ENCODE peak calls at places on chromosome 19, in nine cellular contexts. One of them, this sample, is unnamed.

GRCh38 chr19:18985257-18985656 is 44.2 kb upstream of the HOMER3 start:
- DNase-seq in activated T-helper 1 cell treated with anti-CD3 and anti-CD28 coated beads, Interleukin-2, amount 50 U/mL, for 16 hours: no peak
- DNase-seq in NCI-H748 treated with DMSO at 0.1 percent for 48 hours: no peak
- DNase-seq in fibroblast of pulmonary artery: peak
- DNase-seq in naive thymus-derived CD4-positive, alpha-beta T cell: no peak
- DNase-seq in activated CD8-positive, alpha-beta memory T cell treated with anti-CD3 and anti-CD28 coated beads for 1 hour: no peak
- DNase-seq in mammary epithelial cell: no peak
- DNase-seq in neural progenitor cell: peak
- DNase-seq in T-helper 17 cell: no peak
- DNase-seq in this sample: no peak

GRCh38 chr19:41646589-41647204 is 19.8 kb upstream of the CEACAM4 start:
- DNase-seq in activated T-helper 1 cell treated with anti-CD3 and anti-CD28 coated beads, Interleukin-2, amount 50 U/mL, for 16 hours: peak
- DNase-seq in NCI-H748 treated with DMSO at 0.1 percent for 48 hours: no peak
- DNase-seq in fibroblast of pulmonary artery: peak
- DNase-seq in naive thymus-derived CD4-positive, alpha-beta T cell: peak
- DNase-seq in activated CD8-positive, alpha-beta memory T cell treated with anti-CD3 and anti-CD28 coated beads for 1 hour: peak
- DNase-seq in mammary epithelial cell: no peak
- DNase-seq in neural progenitor cell: no peak
- DNase-seq in T-helper 17 cell: peak
- DNase-seq in this sample: no peak

GRCh38 chr19:22935151-22935550 is 67.8 kb downstream of the ZNF728 start:
- DNase-seq in activated T-helper 1 cell treated with anti-CD3 and anti-CD28 coated beads, Interleukin-2, amount 50 U/mL, for 16 hours: no peak
- DNase-seq in NCI-H748 treated with DMSO at 0.1 percent for 48 hours: no peak
- DNase-seq in fibroblast of pulmonary artery: no peak
- DNase-seq in naive thymus-derived CD4-positive, alpha-beta T cell: no peak
- DNase-seq in activated CD8-positive, alpha-beta memory T cell treated with anti-CD3 and anti-CD28 coated beads for 1 hour: no peak
- DNase-seq in mammary epithelial cell: peak
- DNase-seq in neural progenitor cell: no peak
- DNase-seq in T-helper 17 cell: no peak
- DNase-seq in this sample: no peak

GRCh38 chr19:5687360-5688198 is 2.5 kb upstream of the RPL36 start:
- DNase-seq in activated T-helper 1 cell treated with anti-CD3 and anti-CD28 coated beads, Interleukin-2, amount 50 U/mL, for 16 hours: no peak
- DNase-seq in NCI-H748 treated with DMSO at 0.1 percent for 48 hours: no peak
- DNase-seq in fibroblast of pulmonary artery: no peak
- DNase-seq in naive thymus-derived CD4-positive, alpha-beta T cell: no peak
- DNase-seq in activated CD8-positive, alpha-beta memory T cell treated with anti-CD3 and anti-CD28 coated beads for 1 hour: no peak
- DNase-seq in mammary epithelial cell: no peak
- DNase-seq in neural progenitor cell: no peak
- DNase-seq in T-helper 17 cell: no peak
- DNase-seq in this sample: no peak

GRCh38 chr19:39413903-39414608 is 1.6 kb downstream of the PLEKHG2 start:
- DNase-seq in activated T-helper 1 cell treated with anti-CD3 and anti-CD28 coated beads, Interleukin-2, amount 50 U/mL, for 16 hours: no peak
- DNase-seq in NCI-H748 treated with DMSO at 0.1 percent for 48 hours: no peak
- DNase-seq in fibroblast of pulmonary artery: no peak
- DNase-seq in naive thymus-derived CD4-positive, alpha-beta T cell: no peak
- DNase-seq in activated CD8-positive, alpha-beta memory T cell treated with anti-CD3 and anti-CD28 coated beads for 1 hour: no peak
- DNase-seq in mammary epithelial cell: no peak
- DNase-seq in neural progenitor cell: peak
- DNase-seq in T-helper 17 cell: no peak
- DNase-seq in this sample: no peak

GRCh38 chr19:48556163-48556562 is 4.2 kb downstream of the SULT2B1 start:
- DNase-seq in activated T-helper 1 cell treated with anti-CD3 and anti-CD28 coated beads, Interleukin-2, amount 50 U/mL, for 16 hours: no peak
- DNase-seq in NCI-H748 treated with DMSO at 0.1 percent for 48 hours: no peak
- DNase-seq in fibroblast of pulmonary artery: peak
- DNase-seq in naive thymus-derived CD4-positive, alpha-beta T cell: no peak
- DNase-seq in activated CD8-positive, alpha-beta memory T cell treated with anti-CD3 and anti-CD28 coated beads for 1 hour: no peak
- DNase-seq in mammary epithelial cell: peak
- DNase-seq in neural progenitor cell: peak
- DNase-seq in T-helper 17 cell: no peak
- DNase-seq in this sample: no peak

GRCh38 chr19:3343619-3344502 is 22.5 kb upstream of the NFIC start:
- DNase-seq in activated T-helper 1 cell treated with anti-CD3 and anti-CD28 coated beads, Interleukin-2, amount 50 U/mL, for 16 hours: no peak
- DNase-seq in NCI-H748 treated with DMSO at 0.1 percent for 48 hours: no peak
- DNase-seq in fibroblast of pulmonary artery: peak
- DNase-seq in naive thymus-derived CD4-positive, alpha-beta T cell: peak
- DNase-seq in activated CD8-positive, alpha-beta memory T cell treated with anti-CD3 and anti-CD28 coated beads for 1 hour: no peak
- DNase-seq in mammary epithelial cell: peak
- DNase-seq in neural progenitor cell: no peak
- DNase-seq in T-helper 17 cell: peak
- DNase-seq in this sample: peak

GRCh38 chr19:38786572-38787265 is 2.3 kb upstream of the LGALS7B start:
- DNase-seq in activated T-helper 1 cell treated with anti-CD3 and anti-CD28 coated beads, Interleukin-2, amount 50 U/mL, for 16 hours: no peak
- DNase-seq in NCI-H748 treated with DMSO at 0.1 percent for 48 hours: no peak
- DNase-seq in fibroblast of pulmonary artery: no peak
- DNase-seq in naive thymus-derived CD4-positive, alpha-beta T cell: no peak
- DNase-seq in activated CD8-positive, alpha-beta memory T cell treated with anti-CD3 and anti-CD28 coated beads for 1 hour: no peak
- DNase-seq in mammary epithelial cell: peak
- DNase-seq in neural progenitor cell: no peak
- DNase-seq in T-helper 17 cell: no peak
- DNase-seq in this sample: peak

GRCh38 chr19:30336290-30336689 is 35.9 kb upstream of the ZNF536 start:
- DNase-seq in activated T-helper 1 cell treated with anti-CD3 and anti-CD28 coated beads, Interleukin-2, amount 50 U/mL, for 16 hours: no peak
- DNase-seq in NCI-H748 treated with DMSO at 0.1 percent for 48 hours: no peak
- DNase-seq in fibroblast of pulmonary artery: no peak
- DNase-seq in naive thymus-derived CD4-positive, alpha-beta T cell: no peak
- DNase-seq in activated CD8-positive, alpha-beta memory T cell treated with anti-CD3 and anti-CD28 coated beads for 1 hour: no peak
- DNase-seq in mammary epithelial cell: no peak
- DNase-seq in neural progenitor cell: no peak
- DNase-seq in T-helper 17 cell: no peak
- DNase-seq in this sample: no peak

GRCh38 chr19:10517361-10517759 is at the start of gene S1PR5:
- DNase-seq in activated T-helper 1 cell treated with anti-CD3 and anti-CD28 coated beads, Interleukin-2, amount 50 U/mL, for 16 hours: no peak
- DNase-seq in NCI-H748 treated with DMSO at 0.1 percent for 48 hours: peak
- DNase-seq in fibroblast of pulmonary artery: no peak
- DNase-seq in naive thymus-derived CD4-positive, alpha-beta T cell: no peak
- DNase-seq in activated CD8-positive, alpha-beta memory T cell treated with anti-CD3 and anti-CD28 coated beads for 1 hour: no peak
- DNase-seq in mammary epithelial cell: no peak
- DNase-seq in neural progenitor cell: peak
- DNase-seq in T-helper 17 cell: no peak
- DNase-seq in this sample: no peak

GRCh38 chr19:49014123-49014869 is 2.6 kb downstream of the LHB start:
- DNase-seq in activated T-helper 1 cell treated with anti-CD3 and anti-CD28 coated beads, Interleukin-2, amount 50 U/mL, for 16 hours: no peak
- DNase-seq in NCI-H748 treated with DMSO at 0.1 percent for 48 hours: no peak
- DNase-seq in fibroblast of pulmonary artery: no peak
- DNase-seq in naive thymus-derived CD4-positive, alpha-beta T cell: no peak
- DNase-seq in activated CD8-positive, alpha-beta memory T cell treated with anti-CD3 and anti-CD28 coated beads for 1 hour: no peak
- DNase-seq in mammary epithelial cell: no peak
- DNase-seq in neural progenitor cell: no peak
- DNase-seq in T-helper 17 cell: no peak
- DNase-seq in this sample: no peak

GRCh38 chr19:48925240-48925843 is 8.2 kb upstream of the DHDH start:
- DNase-seq in activated T-helper 1 cell treated with anti-CD3 and anti-CD28 coated beads, Interleukin-2, amount 50 U/mL, for 16 hours: no peak
- DNase-seq in NCI-H748 treated with DMSO at 0.1 percent for 48 hours: no peak
- DNase-seq in fibroblast of pulmonary artery: peak
- DNase-seq in naive thymus-derived CD4-positive, alpha-beta T cell: no peak
- DNase-seq in activated CD8-positive, alpha-beta memory T cell treated with anti-CD3 and anti-CD28 coated beads for 1 hour: no peak
- DNase-seq in mammary epithelial cell: peak
- DNase-seq in neural progenitor cell: no peak
- DNase-seq in T-helper 17 cell: no peak
- DNase-seq in this sample: no peak